ENCODE peak calls at places on chromosomes 12 and 14, in five cellular contexts. K is fibroblast of the aortic adventitia, J is AG10803, O is body of pancreas, Z is HFF-Myc. M is an unnamed sample.

GRCh38 chr14:50740858-50741257 is 72.8 kb upstream of the SAV1 start:
- DNase-seq in O (no peak), K (peak), J (peak), Z (no peak), M (no peak)

GRCh38 chr14:32865827-32866376 is 72.8 kb upstream of the NPAS3 start:
- DNase-seq in K (no peak), O (peak), Z (no peak), J (no peak), M (no peak)

GRCh38 chr14:34489324-34489723 is 27.3 kb upstream of the SPTSSA start:
- DNase-seq in J (no peak), K (peak), Z (no peak), O (no peak), M (no peak)

GRCh38 chr12:59657711-59658110 is 61.9 kb downstream of the SLC16A7 start:
- DNase-seq in K (no peak), O (no peak), J (no peak), Z (no peak), M (no peak)

GRCh38 chr12:124510301-124510970 is 57.0 kb downstream of the NCOR2 start:
- DNase-seq in O (peak), Z (no peak), J (no peak), K (no peak), M (peak)

GRCh38 chr14:73612339-73613045 is at the start of gene ACOT6:
- DNase-seq in O (peak), Z (no peak), K (peak), J (peak), M (peak)

GRCh38 chr12:2360630-2361170 is 307.9 kb downstream of the CACNA1C start:
- DNase-seq in J (no peak), Z (no peak), K (no peak), O (no peak), M (no peak)

GRCh38 chr12:102995372-102995771 is 37.9 kb downstream of the ASCL1 start:
- DNase-seq in K (no peak), O (no peak), J (no peak), Z (no peak), M (no peak)

GRCh38 chr12:96878704-96879103 is 28.4 kb upstream of the NEDD1 start:
- DNase-seq in O (no peak), Z (no peak), J (peak), K (peak), M (peak)

GRCh38 chr12:28795306-28795705 is 353.8 kb upstream of the FAR2 start:
- DNase-seq in J (peak), Z (no peak), O (no peak), K (peak), M (peak)

GRCh38 chr14:56339855-56340701 is 221.9 kb downstream of the PELI2 start:
- DNase-seq in J (peak), K (peak), O (peak), Z (peak), M (peak)

GRCh38 chr14:94906577-94906976 is 136.7 kb upstream of the GSC start:
- DNase-seq in Z (no peak), O (no peak), J (no peak), K (no peak), M (no peak)

GRCh38 chr12:106161491-106161890 is 22.7 kb upstream of the NUAK1 start:
- DNase-seq in Z (no peak), K (no peak), O (no peak), J (no peak), M (no peak)

GRCh38 chr12:117363263-117363662 is 1.8 kb upstream of the NOS1 start:
- DNase-seq in K (no peak), Z (no peak), J (no peak), O (no peak), M (no peak)

GRCh38 chr12:56987551-56988053 is 18.7 kb downstream of the ZBTB39 start:
- DNase-seq in Z (peak), O (peak), J (peak), K (peak), M (peak)

GRCh38 chr14:91394105-91395081 is 23.2 kb downstream of the CCDC88C start:
- DNase-seq in O (no peak), K (no peak), J (no peak), Z (no peak), M (no peak)

GRCh38 chr12:15979096-15980091 is 68.3 kb downstream of the DERA start:
- DNase-seq in K (peak), Z (no peak), O (no peak), J (peak), M (peak)
- TF ChIP-seq CTCF in K (peak), Z (peak), O (no peak), J (peak), M (peak)

DNA sequence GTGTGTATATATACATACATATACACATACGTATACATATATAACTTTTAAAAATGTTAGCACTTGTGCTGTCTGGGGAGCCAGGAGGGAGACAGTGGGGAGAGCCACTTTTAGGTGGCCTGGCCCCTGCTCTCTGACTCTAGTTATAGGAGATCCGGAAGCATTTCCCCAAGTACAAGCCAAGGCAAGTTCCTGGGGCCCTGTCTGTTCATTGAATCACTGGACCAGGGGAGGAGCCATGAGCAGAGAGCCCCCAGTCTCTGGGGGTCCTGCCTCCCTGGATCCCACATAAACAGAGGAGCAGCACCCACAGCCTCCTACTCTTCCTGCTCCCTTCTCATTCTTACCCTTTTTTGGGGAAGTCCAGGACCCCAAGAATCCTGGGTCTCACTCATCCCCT is 45.4 kb upstream of the TMED10 start:
- DNase-seq in K (no peak), J (no peak), Z (no peak), O (no peak), M (no peak)
- H3K4me3 ChIP-seq in K (no peak), J (no peak), Z (no peak), O (no peak), M (no peak)

GRCh38 chr14:103867020-103867419 is 19.6 kb upstream of the PPP1R13B start:
- DNase-seq in J (no peak), O (no peak), Z (no peak), K (no peak), M (no peak)

GRCh38 chr14:103869406-103870143 is 22.2 kb upstream of the PPP1R13B start:
- DNase-seq in O (no peak), K (no peak), Z (no peak), J (no peak), M (no peak)

GRCh38 chr14:103868242-103868897 is 21.0 kb upstream of the PPP1R13B start:
- DNase-seq in O (no peak), J (no peak), Z (no peak), K (no peak), M (no peak)

GRCh38 chr14:103870144-103870876 is 22.9 kb upstream of the PPP1R13B start:
- DNase-seq in O (peak), K (no peak), J (no peak), Z (no peak), M (no peak)

DNA sequence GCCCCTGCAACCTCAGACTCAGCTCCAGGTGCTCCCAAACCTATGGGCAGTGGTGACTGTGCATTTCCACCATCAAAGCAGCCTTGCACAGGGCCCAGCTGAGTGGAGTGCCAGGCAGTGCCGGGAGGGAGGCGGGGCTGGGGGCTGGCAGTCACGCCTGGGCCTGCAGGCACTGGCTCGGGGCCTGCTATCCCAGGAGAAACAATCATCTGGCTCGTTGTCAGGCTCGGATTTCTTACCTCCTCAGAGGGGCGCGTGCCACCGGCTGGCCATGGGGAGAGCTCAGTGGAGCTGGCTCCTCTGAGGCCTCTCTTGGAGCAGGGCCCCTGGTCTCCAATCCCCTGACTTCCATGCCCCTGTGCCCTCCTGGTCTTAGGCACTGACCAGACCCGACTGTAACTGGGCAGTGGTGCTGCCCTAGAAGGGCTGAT is 20.2 kb upstream of the PPP1R13B start:
- DNase-seq in K (no peak), O (peak), Z (no peak), J (no peak), M (peak)
- TF ChIP-seq CTCF in K (no peak), O (no peak), Z (no peak), J (no peak), M (no peak)

DNA sequence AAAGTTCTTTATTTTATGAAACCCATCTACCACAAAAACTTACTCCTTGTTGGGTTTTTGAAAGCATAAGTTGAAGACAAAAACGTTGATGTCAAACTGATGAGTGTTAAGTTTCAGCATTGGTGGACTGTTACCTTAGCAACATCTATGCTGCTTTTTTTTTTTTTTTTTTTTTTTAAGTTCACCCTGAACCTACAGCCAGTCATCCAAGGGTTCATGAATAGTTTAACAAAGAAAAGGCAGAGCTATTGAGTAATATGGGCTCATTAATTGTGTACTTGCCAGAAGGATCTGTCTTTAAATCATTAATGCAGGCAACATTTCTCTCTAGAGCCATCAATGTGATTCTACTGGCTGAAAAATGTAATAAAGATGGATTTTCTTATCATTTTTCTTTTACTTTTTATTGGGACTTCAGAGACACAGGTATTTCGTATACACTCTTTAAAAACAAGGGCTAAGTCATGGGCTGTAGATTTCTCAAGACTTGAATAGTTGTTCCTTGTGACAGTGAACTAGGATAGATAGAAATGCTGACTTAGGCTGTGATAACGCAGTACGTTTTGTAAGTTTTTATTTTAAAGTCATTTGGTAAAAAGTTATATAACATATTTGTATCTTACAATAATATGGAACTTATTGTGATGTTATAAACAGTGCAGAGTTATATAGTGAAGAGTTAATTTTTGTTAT is at the start of gene PTPRQ:
- DNase-seq in J (peak), Z (no peak), K (peak), O (no peak), M (peak)
- H3K4me3 ChIP-seq in J (no peak), Z (no peak), K (peak), O (no peak), M (no peak)

DNA sequence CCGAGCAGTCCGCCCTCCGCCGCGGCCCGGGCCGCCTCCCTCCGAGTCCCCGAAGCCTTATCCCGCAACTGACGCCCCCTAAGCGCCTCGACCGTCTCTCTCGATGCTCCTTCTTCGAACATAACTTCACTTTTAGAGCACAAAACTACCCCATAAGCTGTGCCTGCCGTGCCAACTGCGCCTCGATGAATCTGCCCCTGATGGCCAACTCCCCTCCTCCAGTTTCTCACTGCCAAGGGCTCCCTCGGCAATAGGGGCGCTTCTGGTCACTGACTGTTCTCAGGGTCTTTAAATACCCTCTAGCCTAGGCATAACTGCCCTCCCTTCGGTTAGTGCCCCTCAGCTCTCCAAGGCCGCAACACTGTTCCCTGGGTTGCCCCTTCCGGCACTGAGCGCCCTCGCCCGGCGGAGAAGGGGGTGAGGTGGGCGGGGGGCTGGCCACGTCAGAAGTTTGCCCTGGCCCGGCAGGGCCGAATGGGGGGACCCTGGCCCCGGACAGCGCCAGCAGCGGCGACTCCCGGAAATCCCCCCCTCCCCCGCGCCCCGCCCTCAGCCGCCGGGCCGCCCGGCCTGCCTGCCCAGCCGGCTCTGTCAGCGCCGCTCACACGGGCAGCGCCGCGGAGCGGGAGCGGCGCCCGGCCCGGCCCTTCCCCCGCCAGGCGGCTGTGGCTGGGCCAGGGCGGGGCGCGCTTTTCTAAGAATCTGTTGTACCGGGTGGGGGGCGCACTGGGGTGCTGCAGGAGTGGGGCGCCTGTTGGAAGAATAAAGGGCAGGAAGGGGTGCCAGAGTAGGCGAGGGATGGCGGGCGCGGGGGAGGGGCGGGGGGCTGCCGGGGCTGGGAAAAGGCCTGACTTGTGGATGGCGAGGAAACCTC is 10.6 kb downstream of the RARG start:
- DNase-seq in J (peak), Z (no peak), O (peak), K (peak), M (peak)
- TF ChIP-seq CTCF in J (peak), Z (no peak), O (no peak), K (no peak), M (no peak)

DNA sequence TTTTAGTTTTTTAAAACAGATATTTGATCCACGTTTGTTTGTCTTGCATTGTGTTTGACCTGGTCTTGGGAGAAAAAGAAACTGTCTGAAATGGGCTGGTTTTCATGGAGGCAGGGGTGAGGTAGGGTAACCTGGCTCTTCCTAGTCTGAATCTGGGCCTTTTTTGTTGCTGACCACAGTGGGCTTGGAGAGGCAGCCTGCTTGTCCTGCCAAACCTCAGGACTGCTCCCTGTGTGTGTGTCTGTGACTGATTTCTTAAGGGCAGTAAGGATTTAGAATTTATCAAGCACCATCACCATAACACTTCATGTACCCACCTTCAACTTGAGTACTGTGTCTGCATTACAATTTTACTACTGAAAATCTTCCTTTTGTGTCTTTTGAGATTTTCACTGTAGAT is 28.5 kb downstream of the DAAM1 start:
- DNase-seq in J (peak), O (no peak), K (no peak), Z (no peak), M (no peak)
- H3K4me3 ChIP-seq in J (no peak), O (no peak), K (no peak), Z (no peak), M (no peak)

GRCh38 chr12:111330800-111331752 is 37.8 kb downstream of the PHETA1 start:
- DNase-seq in Z (peak), J (peak), O (no peak), K (peak), M (peak)
- TF ChIP-seq CTCF in Z (peak), J (peak), O (no peak), K (peak), M (peak)

DNA sequence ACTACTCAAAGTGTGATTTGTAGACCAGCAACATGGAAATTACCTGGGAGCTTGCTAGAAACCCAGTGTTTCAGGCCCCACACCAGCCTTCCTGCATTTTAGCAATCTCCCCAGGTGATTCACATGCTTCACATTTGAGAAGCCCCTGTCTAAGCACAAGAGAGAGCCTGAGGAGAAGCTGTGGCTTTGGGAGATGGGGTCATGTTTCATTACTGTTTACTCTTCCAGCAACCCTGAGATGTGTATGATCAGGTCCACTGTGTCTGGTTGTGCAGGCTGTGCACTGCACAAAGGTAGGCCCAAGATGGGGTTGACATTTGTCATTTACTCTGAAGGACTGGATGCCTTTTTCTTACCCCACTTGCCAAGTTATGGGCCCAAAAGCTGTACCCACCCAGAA is 190.1 kb downstream of the SLC41A2 start:
- DNase-seq in J (no peak), Z (no peak), O (no peak), K (no peak), M (no peak)
- H3K4me3 ChIP-seq in J (no peak), Z (no peak), O (no peak), K (no peak), M (no peak)